ENCODE peak calls at places on chromosomes 1 and 21, in ten cellular contexts. One of them, this sample, is unnamed.

GRCh38 chr1:91564888-91565700 is 64.4 kb downstream of the CDC7 start:
- DNase-seq in left ventricle myocardium inferior: no peak
- DNase-seq in uterus: no peak
- DNase-seq in fibroblast of lung: peak; percentile 68
- DNase-seq in lower lobe of right lung: no peak
- DNase-seq in colonic mucosa: no peak
- DNase-seq in neuronal stem cell: peak; percentile 74
- DNase-seq in suprapubic skin: no peak
- DNase-seq in astrocyte: peak; percentile 59
- DNase-seq in vagina: no peak
- DNase-seq in this sample: no peak

GRCh38 chr1:206794294-206794908 is 22.1 kb upstream of the IL10 start:
- DNase-seq in left ventricle myocardium inferior: no peak
- DNase-seq in uterus: no peak
- DNase-seq in vagina: no peak
- DNase-seq in suprapubic skin: no peak
- DNase-seq in lower lobe of right lung: no peak
- DNase-seq in colonic mucosa: no peak
- DNase-seq in astrocyte: no peak
- DNase-seq in fibroblast of lung: no peak
- DNase-seq in neuronal stem cell: no peak
- DNase-seq in this sample: no peak

GRCh38 chr21:46425566-46425965 is 33.1 kb upstream of the DIP2A start:
- DNase-seq in astrocyte: no peak
- DNase-seq in uterus: no peak
- DNase-seq in suprapubic skin: no peak
- DNase-seq in vagina: no peak
- DNase-seq in lower lobe of right lung: peak; percentile 45
- DNase-seq in neuronal stem cell: no peak
- DNase-seq in colonic mucosa: no peak
- DNase-seq in fibroblast of lung: no peak
- DNase-seq in left ventricle myocardium inferior: no peak
- DNase-seq in this sample: no peak

GRCh38 chr21:44858791-44859190 is 14.7 kb downstream of the PTTG1IP start:
- DNase-seq in vagina: no peak
- DNase-seq in colonic mucosa: no peak
- DNase-seq in fibroblast of lung: no peak
- DNase-seq in astrocyte: no peak
- DNase-seq in left ventricle myocardium inferior: no peak
- DNase-seq in suprapubic skin: no peak
- DNase-seq in neuronal stem cell: no peak
- DNase-seq in lower lobe of right lung: no peak
- DNase-seq in uterus: no peak
- DNase-seq in this sample: no peak

GRCh38 chr1:6093611-6094010 is 47.9 kb downstream of the KCNAB2 start:
- DNase-seq in suprapubic skin: no peak
- DNase-seq in uterus: no peak
- DNase-seq in astrocyte: no peak
- DNase-seq in left ventricle myocardium inferior: no peak
- DNase-seq in neuronal stem cell: no peak
- DNase-seq in fibroblast of lung: no peak
- DNase-seq in colonic mucosa: no peak
- DNase-seq in lower lobe of right lung: peak; percentile 25
- DNase-seq in vagina: no peak
- DNase-seq in this sample: no peak

GRCh38 chr1:59730759-59731478 is 83.8 kb upstream of the HOOK1 start:
- DNase-seq in neuronal stem cell: no peak
- DNase-seq in vagina: no peak
- DNase-seq in fibroblast of lung: peak; percentile 98
- DNase-seq in suprapubic skin: no peak
- DNase-seq in lower lobe of right lung: no peak
- DNase-seq in colonic mucosa: peak; percentile 71
- DNase-seq in uterus: peak; percentile 83
- DNase-seq in left ventricle myocardium inferior: peak; percentile 63
- DNase-seq in astrocyte: peak; percentile 98
- DNase-seq in this sample: no peak

GRCh38 chr21:17554619-17555472 is 42.0 kb downstream of the CXADR start:
- DNase-seq in lower lobe of right lung: no peak
- DNase-seq in suprapubic skin: no peak
- DNase-seq in fibroblast of lung: peak; percentile 5
- DNase-seq in neuronal stem cell: peak; percentile 14
- DNase-seq in vagina: no peak
- DNase-seq in colonic mucosa: no peak
- DNase-seq in astrocyte: no peak
- DNase-seq in uterus: no peak
- DNase-seq in left ventricle myocardium inferior: no peak
- DNase-seq in this sample: no peak

GRCh38 chr1:207933205-207933800 is 22.4 kb upstream of the CD34 start:
- DNase-seq in fibroblast of lung: no peak
- DNase-seq in suprapubic skin: no peak
- DNase-seq in left ventricle myocardium inferior: no peak
- DNase-seq in colonic mucosa: no peak
- DNase-seq in uterus: no peak
- DNase-seq in lower lobe of right lung: no peak
- DNase-seq in vagina: no peak
- DNase-seq in astrocyte: no peak
- DNase-seq in neuronal stem cell: no peak
- DNase-seq in this sample: no peak

GRCh38 chr21:16865612-16866011 is 647.2 kb upstream of the CXADR start:
- DNase-seq in left ventricle myocardium inferior: no peak
- DNase-seq in fibroblast of lung: no peak
- DNase-seq in colonic mucosa: no peak
- DNase-seq in neuronal stem cell: no peak
- DNase-seq in uterus: no peak
- DNase-seq in lower lobe of right lung: no peak
- DNase-seq in suprapubic skin: no peak
- DNase-seq in vagina: no peak
- DNase-seq in astrocyte: no peak
- DNase-seq in this sample: no peak

GRCh38 chr1:184648160-184648855 is 106.3 kb downstream of the EDEM3 start:
- DNase-seq in left ventricle myocardium inferior: no peak
- DNase-seq in astrocyte: no peak
- DNase-seq in lower lobe of right lung: no peak
- DNase-seq in vagina: no peak
- DNase-seq in fibroblast of lung: no peak
- DNase-seq in suprapubic skin: no peak
- DNase-seq in uterus: no peak
- DNase-seq in neuronal stem cell: no peak
- DNase-seq in colonic mucosa: no peak
- DNase-seq in this sample: no peak

GRCh38 chr1:54950361-54951163 is 29.9 kb upstream of the TMEM61 start:
- DNase-seq in vagina: no peak
- DNase-seq in neuronal stem cell: peak; percentile 83
- DNase-seq in suprapubic skin: no peak
- DNase-seq in uterus: peak; percentile 49
- DNase-seq in astrocyte: peak; percentile 55
- DNase-seq in left ventricle myocardium inferior: peak; percentile 54
- DNase-seq in fibroblast of lung: peak; percentile 61
- DNase-seq in lower lobe of right lung: peak; percentile 55
- DNase-seq in colonic mucosa: peak; percentile 87
- DNase-seq in this sample: peak; percentile 95

GRCh38 chr1:218323568-218324225 is 21.4 kb upstream of the TGFB2 start:
- DNase-seq in left ventricle myocardium inferior: no peak
- DNase-seq in neuronal stem cell: no peak
- DNase-seq in lower lobe of right lung: no peak
- DNase-seq in uterus: no peak
- DNase-seq in colonic mucosa: no peak
- DNase-seq in vagina: no peak
- DNase-seq in astrocyte: no peak
- DNase-seq in suprapubic skin: no peak
- DNase-seq in fibroblast of lung: no peak
- DNase-seq in this sample: no peak

GRCh38 chr1:221429262-221429661 is 312.6 kb downstream of the DUSP10 start:
- DNase-seq in colonic mucosa: no peak
- DNase-seq in suprapubic skin: no peak
- DNase-seq in fibroblast of lung: no peak
- DNase-seq in vagina: no peak
- DNase-seq in left ventricle myocardium inferior: no peak
- DNase-seq in astrocyte: no peak
- DNase-seq in lower lobe of right lung: no peak
- DNase-seq in neuronal stem cell: no peak
- DNase-seq in uterus: no peak
- DNase-seq in this sample: no peak

GRCh38 chr1:2412773-2413494 is 570 bp upstream of the PEX10 start:
- DNase-seq in fibroblast of lung: peak; percentile 50
- DNase-seq in colonic mucosa: no peak
- DNase-seq in lower lobe of right lung: no peak
- DNase-seq in astrocyte: no peak
- DNase-seq in suprapubic skin: peak; percentile 75
- DNase-seq in left ventricle myocardium inferior: no peak
- DNase-seq in neuronal stem cell: no peak
- DNase-seq in vagina: no peak
- DNase-seq in uterus: peak; percentile 54
- DNase-seq in this sample: no peak

GRCh38 chr1:213761845-213762407 is 225.8 kb upstream of the PROX1 start:
- DNase-seq in suprapubic skin: no peak
- DNase-seq in lower lobe of right lung: no peak
- DNase-seq in astrocyte: no peak
- DNase-seq in left ventricle myocardium inferior: no peak
- DNase-seq in colonic mucosa: no peak
- DNase-seq in vagina: no peak
- DNase-seq in neuronal stem cell: no peak
- DNase-seq in fibroblast of lung: no peak
- DNase-seq in uterus: no peak
- DNase-seq in this sample: peak; percentile 64

GRCh38 chr1:22410401-22410800 is 41.2 kb upstream of the ZBTB40 start:
- DNase-seq in suprapubic skin: no peak
- DNase-seq in neuronal stem cell: no peak
- DNase-seq in colonic mucosa: no peak
- DNase-seq in fibroblast of lung: no peak
- DNase-seq in astrocyte: no peak
- DNase-seq in left ventricle myocardium inferior: no peak
- DNase-seq in uterus: no peak
- DNase-seq in lower lobe of right lung: no peak
- DNase-seq in vagina: no peak
- DNase-seq in this sample: no peak

GRCh38 chr1:209411491-209411929 is 172.0 kb upstream of the CAMK1G start:
- DNase-seq in vagina: no peak
- DNase-seq in colonic mucosa: no peak
- DNase-seq in uterus: no peak
- DNase-seq in lower lobe of right lung: no peak
- DNase-seq in astrocyte: peak; percentile 54
- DNase-seq in fibroblast of lung: peak; percentile 65
- DNase-seq in neuronal stem cell: no peak
- DNase-seq in left ventricle myocardium inferior: no peak
- DNase-seq in suprapubic skin: no peak
- DNase-seq in this sample: no peak

GRCh38 chr1:27660300-27660837 is 11.6 kb downstream of the IFI6 start:
- DNase-seq in suprapubic skin: no peak
- DNase-seq in vagina: no peak
- DNase-seq in neuronal stem cell: no peak
- DNase-seq in uterus: no peak
- DNase-seq in fibroblast of lung: no peak
- DNase-seq in colonic mucosa: no peak
- DNase-seq in astrocyte: no peak
- DNase-seq in lower lobe of right lung: no peak
- DNase-seq in left ventricle myocardium inferior: no peak
- DNase-seq in this sample: no peak
- H3K27ac ChIP-seq in suprapubic skin: peak overlapping the region; percentile 98
- H3K27ac ChIP-seq in vagina: peak overlapping the region; percentile 97
- H3K27ac ChIP-seq in neuronal stem cell: no peak overlapping the region
- H3K27ac ChIP-seq in uterus: peak overlapping the region; percentile 92
- H3K27ac ChIP-seq in fibroblast of lung: no peak overlapping the region
- H3K27ac ChIP-seq in colonic mucosa: peak overlapping the region; percentile 84
- H3K27ac ChIP-seq in astrocyte: no peak overlapping the region
- H3K27ac ChIP-seq in lower lobe of right lung: peak overlapping the region; percentile 91
- H3K27ac ChIP-seq in left ventricle myocardium inferior: peak overlapping the region; percentile 97
- H3K27ac ChIP-seq in this sample: no peak overlapping the region

DNA sequence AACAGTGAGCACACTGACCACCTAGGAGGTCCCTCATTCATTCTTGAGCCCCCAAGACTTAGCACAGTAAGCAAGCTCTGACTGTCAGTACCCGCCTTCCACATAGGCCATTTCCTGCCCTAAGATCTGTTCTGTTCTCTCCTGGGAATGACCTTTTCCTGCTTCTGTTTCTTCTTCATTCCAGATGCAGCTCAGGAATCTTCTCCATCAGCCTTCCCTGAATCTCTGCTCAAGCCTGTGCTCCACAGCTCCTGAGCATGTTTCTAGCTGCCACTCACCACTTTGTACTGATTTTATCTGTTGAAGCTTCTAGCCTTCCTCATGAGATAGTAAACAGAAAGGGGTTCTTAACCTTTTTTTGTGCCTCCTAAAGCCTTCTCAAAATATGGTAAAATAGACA is 56.6 kb downstream of the ZNF281 start:
- DNase-seq in vagina: no peak
- DNase-seq in astrocyte: no peak
- DNase-seq in suprapubic skin: no peak
- DNase-seq in left ventricle myocardium inferior: no peak
- DNase-seq in fibroblast of lung: no peak
- DNase-seq in lower lobe of right lung: no peak
- DNase-seq in colonic mucosa: no peak
- DNase-seq in neuronal stem cell: no peak
- DNase-seq in uterus: no peak
- DNase-seq in this sample: peak; percentile 29
- H3K27ac ChIP-seq in vagina: no peak overlapping the region
- H3K27ac ChIP-seq in astrocyte: peak overlapping the region; percentile 93
- H3K27ac ChIP-seq in suprapubic skin: no peak overlapping the region
- H3K27ac ChIP-seq in left ventricle myocardium inferior: no peak overlapping the region
- H3K27ac ChIP-seq in fibroblast of lung: peak overlapping the region; percentile 62
- H3K27ac ChIP-seq in lower lobe of right lung: no peak overlapping the region
- H3K27ac ChIP-seq in colonic mucosa: no peak overlapping the region
- H3K27ac ChIP-seq in neuronal stem cell: no peak overlapping the region
- H3K27ac ChIP-seq in uterus: no peak overlapping the region
- H3K27ac ChIP-seq in this sample: no peak overlapping the region

GRCh38 chr1:202233171-202233570 is 39.6 kb downstream of the LGR6 start:
- DNase-seq in uterus: no peak
- DNase-seq in lower lobe of right lung: no peak
- DNase-seq in astrocyte: no peak
- DNase-seq in colonic mucosa: no peak
- DNase-seq in vagina: no peak
- DNase-seq in left ventricle myocardium inferior: no peak
- DNase-seq in fibroblast of lung: no peak
- DNase-seq in suprapubic skin: no peak
- DNase-seq in neuronal stem cell: no peak
- DNase-seq in this sample: no peak
- H3K27ac ChIP-seq in uterus: no peak overlapping the region
- H3K27ac ChIP-seq in lower lobe of right lung: no peak overlapping the region
- H3K27ac ChIP-seq in astrocyte: no peak overlapping the region
- H3K27ac ChIP-seq in colonic mucosa: no peak overlapping the region
- H3K27ac ChIP-seq in vagina: no peak overlapping the region
- H3K27ac ChIP-seq in left ventricle myocardium inferior: no peak overlapping the region
- H3K27ac ChIP-seq in fibroblast of lung: no peak overlapping the region
- H3K27ac ChIP-seq in suprapubic skin: no peak overlapping the region
- H3K27ac ChIP-seq in neuronal stem cell: no peak overlapping the region
- H3K27ac ChIP-seq in this sample: no peak overlapping the region

DNA sequence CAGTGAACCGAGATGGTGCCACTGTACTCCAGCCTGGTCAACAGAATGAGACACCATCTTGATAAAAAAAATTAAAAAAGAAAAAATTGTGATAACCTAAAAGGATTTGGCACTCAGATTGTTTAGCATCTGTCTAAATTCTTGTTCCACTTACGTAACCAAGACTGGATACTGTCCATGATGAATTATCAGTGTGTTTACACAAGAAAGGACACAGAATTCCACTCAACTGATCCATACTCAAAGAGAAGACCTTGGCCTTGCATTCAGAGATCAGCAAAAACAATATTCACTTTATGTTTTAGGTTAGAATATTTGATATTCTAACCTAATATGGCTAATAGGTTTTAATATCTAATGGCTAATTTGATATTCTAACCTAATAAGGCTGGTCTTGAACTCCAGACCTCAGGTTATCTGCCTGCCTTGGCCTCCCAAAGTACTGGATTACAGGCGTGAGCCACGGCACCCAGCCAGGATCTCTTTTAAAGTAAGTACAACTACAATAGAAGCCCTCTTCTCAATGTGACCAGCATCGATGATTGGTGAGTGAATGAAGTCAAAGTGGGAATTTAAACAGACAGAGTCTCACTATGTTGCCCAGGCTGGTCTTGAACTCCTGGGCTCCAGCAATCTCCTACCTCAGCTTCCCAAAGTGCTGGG is 43.1 kb upstream of the COX20 start:
- DNase-seq in neuronal stem cell: no peak
- DNase-seq in suprapubic skin: no peak
- DNase-seq in left ventricle myocardium inferior: no peak
- DNase-seq in fibroblast of lung: peak; percentile 72
- DNase-seq in colonic mucosa: no peak
- DNase-seq in vagina: no peak
- DNase-seq in astrocyte: peak; percentile 70
- DNase-seq in uterus: no peak
- DNase-seq in lower lobe of right lung: no peak
- DNase-seq in this sample: no peak
- H3K27ac ChIP-seq in neuronal stem cell: no peak overlapping the region
- H3K27ac ChIP-seq in suprapubic skin: no peak overlapping the region
- H3K27ac ChIP-seq in left ventricle myocardium inferior: no peak overlapping the region
- H3K27ac ChIP-seq in fibroblast of lung: no peak overlapping the region
- H3K27ac ChIP-seq in colonic mucosa: no peak overlapping the region
- H3K27ac ChIP-seq in vagina: no peak overlapping the region
- H3K27ac ChIP-seq in astrocyte: no peak overlapping the region
- H3K27ac ChIP-seq in uterus: no peak overlapping the region
- H3K27ac ChIP-seq in lower lobe of right lung: no peak overlapping the region
- H3K27ac ChIP-seq in this sample: no peak overlapping the region